ENCODE peak calls at places on chromosomes 7 and 10, in seven cellular contexts. One of them, this sample, is unnamed.

GRCh38 chr10:119273413-119273812 is 66.0 kb downstream of the GRK5 start:
- DNase-seq in mammary epithelial cell: no peak
- DNase-seq in CD8-positive, alpha-beta memory T cell: no peak
- DNase-seq in H7: no peak
- DNase-seq in epithelial cell of esophagus: no peak
- DNase-seq in fibroblast of pulmonary artery: no peak
- DNase-seq in foreskin fibroblast: no peak
- DNase-seq in this sample: peak

GRCh38 chr7:119482209-119482608 is 790.8 kb upstream of the KCND2 start:
- DNase-seq in fibroblast of pulmonary artery: peak
- DNase-seq in epithelial cell of esophagus: peak
- DNase-seq in foreskin fibroblast: no peak
- DNase-seq in H7: peak
- DNase-seq in mammary epithelial cell: peak
- DNase-seq in CD8-positive, alpha-beta memory T cell: no peak
- DNase-seq in this sample: no peak

GRCh38 chr7:141409219-141409618 is 142.0 kb upstream of the AGK start:
- DNase-seq in mammary epithelial cell: no peak
- DNase-seq in H7: no peak
- DNase-seq in epithelial cell of esophagus: no peak
- DNase-seq in fibroblast of pulmonary artery: no peak
- DNase-seq in foreskin fibroblast: no peak
- DNase-seq in CD8-positive, alpha-beta memory T cell: no peak
- DNase-seq in this sample: no peak

GRCh38 chr7:123798527-123799188 is 46.3 kb upstream of the HYAL4 start:
- DNase-seq in fibroblast of pulmonary artery: no peak
- DNase-seq in CD8-positive, alpha-beta memory T cell: no peak
- DNase-seq in foreskin fibroblast: no peak
- DNase-seq in epithelial cell of esophagus: peak
- DNase-seq in mammary epithelial cell: no peak
- DNase-seq in H7: no peak
- DNase-seq in this sample: no peak

GRCh38 chr10:5589963-5590511 is 65.3 kb downstream of the CALML3 start:
- DNase-seq in epithelial cell of esophagus: peak
- DNase-seq in foreskin fibroblast: no peak
- DNase-seq in CD8-positive, alpha-beta memory T cell: no peak
- DNase-seq in mammary epithelial cell: peak
- DNase-seq in H7: peak
- DNase-seq in fibroblast of pulmonary artery: peak
- DNase-seq in this sample: no peak

GRCh38 chr10:68261132-68261856 is 29.4 kb upstream of the ATOH7 start:
- DNase-seq in CD8-positive, alpha-beta memory T cell: no peak
- DNase-seq in mammary epithelial cell: no peak
- DNase-seq in foreskin fibroblast: no peak
- DNase-seq in H7: no peak
- DNase-seq in fibroblast of pulmonary artery: no peak
- DNase-seq in epithelial cell of esophagus: no peak
- DNase-seq in this sample: peak

GRCh38 chr10:110916554-110917346 is 2.2 kb downstream of the BBIP1 start:
- DNase-seq in fibroblast of pulmonary artery: peak
- DNase-seq in foreskin fibroblast: peak
- DNase-seq in H7: no peak
- DNase-seq in CD8-positive, alpha-beta memory T cell: no peak
- DNase-seq in mammary epithelial cell: no peak
- DNase-seq in epithelial cell of esophagus: no peak
- DNase-seq in this sample: no peak

GRCh38 chr10:89471110-89471814 is 56.9 kb downstream of the IFIT5 start:
- DNase-seq in mammary epithelial cell: peak
- DNase-seq in CD8-positive, alpha-beta memory T cell: no peak
- DNase-seq in foreskin fibroblast: peak
- DNase-seq in H7: no peak
- DNase-seq in epithelial cell of esophagus: peak
- DNase-seq in fibroblast of pulmonary artery: no peak
- DNase-seq in this sample: no peak

GRCh38 chr7:8305625-8306388 is 43.8 kb upstream of the ICA1 start:
- DNase-seq in CD8-positive, alpha-beta memory T cell: no peak
- DNase-seq in mammary epithelial cell: no peak
- DNase-seq in H7: no peak
- DNase-seq in epithelial cell of esophagus: no peak
- DNase-seq in fibroblast of pulmonary artery: no peak
- DNase-seq in foreskin fibroblast: no peak
- DNase-seq in this sample: no peak

GRCh38 chr10:73865459-73866442 is 8.6 kb downstream of the CAMK2G start:
- DNase-seq in mammary epithelial cell: no peak
- DNase-seq in epithelial cell of esophagus: no peak
- DNase-seq in H7: no peak
- DNase-seq in CD8-positive, alpha-beta memory T cell: peak
- DNase-seq in foreskin fibroblast: no peak
- DNase-seq in fibroblast of pulmonary artery: no peak
- DNase-seq in this sample: peak

GRCh38 chr7:107874605-107875446 is 16.2 kb upstream of the DLD start:
- DNase-seq in H7: peak
- DNase-seq in CD8-positive, alpha-beta memory T cell: peak
- DNase-seq in foreskin fibroblast: peak
- DNase-seq in mammary epithelial cell: peak
- DNase-seq in fibroblast of pulmonary artery: peak
- DNase-seq in epithelial cell of esophagus: peak
- DNase-seq in this sample: no peak

GRCh38 chr7:152341039-152341913 is 94.5 kb downstream of the KMT2C start:
- DNase-seq in foreskin fibroblast: peak
- DNase-seq in mammary epithelial cell: peak
- DNase-seq in CD8-positive, alpha-beta memory T cell: no peak
- DNase-seq in epithelial cell of esophagus: peak
- DNase-seq in H7: peak
- DNase-seq in fibroblast of pulmonary artery: peak
- DNase-seq in this sample: no peak

GRCh38 chr7:36923185-36923584 is 198.9 kb upstream of the AOAH start:
- DNase-seq in H7: no peak
- DNase-seq in foreskin fibroblast: no peak
- DNase-seq in fibroblast of pulmonary artery: no peak
- DNase-seq in epithelial cell of esophagus: no peak
- DNase-seq in mammary epithelial cell: no peak
- DNase-seq in CD8-positive, alpha-beta memory T cell: no peak
- DNase-seq in this sample: no peak

GRCh38 chr10:125164421-125164820 is 4.1 kb upstream of the CTBP2 start:
- DNase-seq in fibroblast of pulmonary artery: no peak
- DNase-seq in foreskin fibroblast: no peak
- DNase-seq in CD8-positive, alpha-beta memory T cell: no peak
- DNase-seq in mammary epithelial cell: no peak
- DNase-seq in H7: no peak
- DNase-seq in epithelial cell of esophagus: no peak
- DNase-seq in this sample: no peak

GRCh38 chr10:98664329-98665042 is 217.8 kb upstream of the HPS1 start:
- DNase-seq in mammary epithelial cell: peak
- DNase-seq in fibroblast of pulmonary artery: peak
- DNase-seq in foreskin fibroblast: no peak
- DNase-seq in CD8-positive, alpha-beta memory T cell: peak
- DNase-seq in H7: peak
- DNase-seq in epithelial cell of esophagus: peak
- DNase-seq in this sample: peak

GRCh38 chr10:79451046-79451699 is 5.7 kb upstream of the ZCCHC24 start:
- DNase-seq in epithelial cell of esophagus: no peak
- DNase-seq in fibroblast of pulmonary artery: no peak
- DNase-seq in H7: no peak
- DNase-seq in foreskin fibroblast: no peak
- DNase-seq in CD8-positive, alpha-beta memory T cell: no peak
- DNase-seq in mammary epithelial cell: no peak
- DNase-seq in this sample: no peak

GRCh38 chr10:110642204-110642979 is 1.7 kb upstream of the RBM20 start:
- DNase-seq in H7: no peak
- DNase-seq in epithelial cell of esophagus: no peak
- DNase-seq in fibroblast of pulmonary artery: no peak
- DNase-seq in CD8-positive, alpha-beta memory T cell: no peak
- DNase-seq in foreskin fibroblast: no peak
- DNase-seq in mammary epithelial cell: no peak
- DNase-seq in this sample: no peak

GRCh38 chr7:294440-295154 is 4.6 kb downstream of the FOXL3 start:
- DNase-seq in mammary epithelial cell: no peak
- DNase-seq in fibroblast of pulmonary artery: no peak
- DNase-seq in epithelial cell of esophagus: no peak
- DNase-seq in CD8-positive, alpha-beta memory T cell: no peak
- DNase-seq in foreskin fibroblast: no peak
- DNase-seq in H7: peak
- DNase-seq in this sample: no peak

GRCh38 chr7:39609462-39610149 is 13.8 kb upstream of the RALA start:
- DNase-seq in mammary epithelial cell: no peak
- DNase-seq in H7: peak
- DNase-seq in foreskin fibroblast: no peak
- DNase-seq in CD8-positive, alpha-beta memory T cell: peak
- DNase-seq in fibroblast of pulmonary artery: no peak
- DNase-seq in epithelial cell of esophagus: no peak
- DNase-seq in this sample: peak

DNA sequence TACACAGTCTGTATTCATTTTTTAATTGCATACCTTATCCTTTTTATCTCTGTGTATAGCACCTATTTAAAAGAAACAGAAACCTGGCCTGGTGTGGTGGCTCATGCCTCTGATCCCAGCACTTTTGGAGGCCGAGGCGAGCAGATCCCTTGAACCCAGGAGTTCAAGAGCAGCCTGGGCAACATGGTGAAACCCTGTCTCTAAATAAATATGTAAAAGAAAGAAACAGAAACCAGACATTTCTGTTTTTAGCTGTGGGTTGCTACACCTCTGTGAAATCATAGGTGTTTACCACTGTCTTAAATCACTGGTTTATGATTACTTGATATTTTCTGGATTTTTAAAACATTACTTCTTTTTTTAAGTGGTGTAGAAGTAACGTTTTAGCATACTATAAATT is 41.0 kb downstream of the PTPRZ1 start:
- DNase-seq in fibroblast of pulmonary artery: no peak
- DNase-seq in H7: no peak
- DNase-seq in epithelial cell of esophagus: no peak
- DNase-seq in foreskin fibroblast: no peak
- DNase-seq in mammary epithelial cell: no peak
- DNase-seq in CD8-positive, alpha-beta memory T cell: no peak
- DNase-seq in this sample: no peak
- H3K4me3 ChIP-seq in fibroblast of pulmonary artery: no peak
- H3K4me3 ChIP-seq in H7: no peak
- H3K4me3 ChIP-seq in epithelial cell of esophagus: no peak
- H3K4me3 ChIP-seq in foreskin fibroblast: no peak
- H3K4me3 ChIP-seq in mammary epithelial cell: no peak
- H3K4me3 ChIP-seq in CD8-positive, alpha-beta memory T cell: no peak
- H3K4me3 ChIP-seq in this sample: no peak

DNA sequence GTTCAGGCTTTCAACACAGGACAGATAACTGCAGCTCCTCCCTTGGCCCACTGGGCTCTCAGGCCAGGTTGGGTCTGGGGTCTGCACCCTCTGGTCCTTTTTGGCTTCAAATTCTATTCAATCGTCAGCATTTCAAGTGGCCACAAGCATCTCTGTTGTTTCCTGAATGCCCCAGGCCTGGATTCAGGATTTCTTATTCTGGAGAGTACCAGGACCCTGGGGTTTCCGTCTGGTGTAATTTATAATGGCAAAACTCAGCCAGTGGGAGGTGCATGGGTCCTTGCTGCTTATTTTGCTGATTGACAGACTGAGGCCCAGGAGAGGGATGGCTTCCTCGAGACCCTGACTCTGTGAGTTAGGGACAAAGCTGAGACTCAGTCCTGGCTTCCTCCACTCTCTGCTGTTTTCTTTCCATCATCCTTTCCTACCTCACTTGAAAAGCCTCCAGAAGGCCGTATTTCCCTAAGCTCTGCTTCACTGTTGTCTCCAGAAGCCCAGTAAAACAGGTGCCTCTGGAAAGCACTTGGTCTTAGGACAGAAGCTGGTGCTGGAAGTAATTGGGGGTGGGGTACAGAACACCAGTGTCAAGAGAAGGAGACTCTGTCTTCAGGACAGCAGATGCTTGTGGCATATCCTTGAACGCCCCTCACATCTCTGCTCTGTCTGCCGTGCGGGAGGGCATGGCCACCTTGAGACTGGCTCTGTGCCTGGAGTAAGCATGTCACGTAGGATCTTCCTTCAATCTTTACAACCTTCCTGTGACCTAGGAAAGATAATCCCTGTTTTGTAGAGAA is 39.5 kb upstream of the SH2D4B start:
- DNase-seq in CD8-positive, alpha-beta memory T cell: peak
- DNase-seq in foreskin fibroblast: no peak
- DNase-seq in H7: no peak
- DNase-seq in mammary epithelial cell: no peak
- DNase-seq in fibroblast of pulmonary artery: no peak
- DNase-seq in epithelial cell of esophagus: no peak
- DNase-seq in this sample: no peak
- H3K4me3 ChIP-seq in CD8-positive, alpha-beta memory T cell: peak
- H3K4me3 ChIP-seq in foreskin fibroblast: peak
- H3K4me3 ChIP-seq in H7: no peak
- H3K4me3 ChIP-seq in mammary epithelial cell: no peak
- H3K4me3 ChIP-seq in fibroblast of pulmonary artery: no peak
- H3K4me3 ChIP-seq in epithelial cell of esophagus: no peak
- H3K4me3 ChIP-seq in this sample: no peak

DNA sequence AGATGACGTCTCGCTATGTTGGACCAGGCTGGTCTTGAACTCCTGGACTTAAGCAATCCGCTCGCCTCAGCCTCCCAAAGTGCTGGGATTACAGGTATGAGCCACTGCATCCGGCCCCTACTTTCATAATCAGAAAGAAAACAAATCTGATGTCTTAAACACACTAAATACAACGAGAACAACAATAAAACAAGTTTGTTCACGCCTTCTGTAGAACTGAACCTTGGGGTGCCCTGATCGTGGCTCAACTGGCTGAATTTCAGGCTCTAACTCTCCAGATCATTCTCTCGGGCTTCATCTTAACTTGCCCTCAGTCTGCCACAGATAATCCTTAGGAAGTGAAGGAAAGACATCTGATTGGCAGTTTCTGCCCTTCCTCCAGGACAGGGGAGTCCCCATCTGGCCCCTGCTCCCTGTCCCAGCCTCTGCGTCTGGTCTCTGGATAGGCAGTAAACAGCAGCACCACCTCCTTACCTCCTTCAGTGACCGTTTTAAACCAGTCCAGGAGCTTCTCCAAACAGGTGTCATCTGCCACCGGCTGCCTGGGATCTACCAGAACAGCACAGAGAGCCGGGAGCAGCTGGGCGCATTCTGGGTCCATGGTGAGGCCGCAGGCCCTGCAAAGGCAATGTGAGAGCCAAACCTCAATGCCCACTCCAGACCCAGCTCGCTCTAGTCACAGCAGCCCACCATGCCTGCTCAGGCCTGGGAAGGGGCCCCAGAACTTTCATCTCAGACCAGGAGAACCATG is 1.3 kb downstream of the BRAT1 start:
- DNase-seq in foreskin fibroblast: no peak
- DNase-seq in CD8-positive, alpha-beta memory T cell: no peak
- DNase-seq in epithelial cell of esophagus: peak
- DNase-seq in H7: no peak
- DNase-seq in fibroblast of pulmonary artery: no peak
- DNase-seq in mammary epithelial cell: no peak
- DNase-seq in this sample: no peak
- H3K4me3 ChIP-seq in foreskin fibroblast: peak
- H3K4me3 ChIP-seq in CD8-positive, alpha-beta memory T cell: peak
- H3K4me3 ChIP-seq in epithelial cell of esophagus: peak
- H3K4me3 ChIP-seq in H7: peak
- H3K4me3 ChIP-seq in fibroblast of pulmonary artery: peak
- H3K4me3 ChIP-seq in mammary epithelial cell: peak
- H3K4me3 ChIP-seq in this sample: peak

DNA sequence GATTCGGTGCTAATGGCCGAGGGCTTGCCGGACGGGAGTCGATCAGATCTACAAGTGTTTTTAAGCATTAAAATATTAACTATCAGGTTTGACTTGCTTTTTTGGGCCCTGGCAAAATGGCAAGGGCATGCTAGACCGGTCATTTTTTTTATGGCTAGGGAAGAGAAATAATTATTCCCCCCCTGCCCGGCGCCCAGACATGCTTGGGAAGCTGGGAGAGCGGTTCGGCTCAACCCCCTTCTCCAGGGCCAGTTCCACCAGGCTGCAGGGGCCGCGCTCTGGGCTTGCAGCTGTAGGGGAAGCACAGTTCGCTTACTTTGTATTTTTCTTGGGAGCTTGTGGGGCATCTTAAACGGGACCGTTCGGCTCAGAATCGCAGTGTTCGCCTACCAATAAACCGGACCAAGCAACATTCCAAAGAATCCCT is 3.0 kb downstream of the TCF7L2 start:
- DNase-seq in foreskin fibroblast: no peak
- DNase-seq in CD8-positive, alpha-beta memory T cell: no peak
- DNase-seq in H7: peak
- DNase-seq in mammary epithelial cell: no peak
- DNase-seq in epithelial cell of esophagus: no peak
- DNase-seq in fibroblast of pulmonary artery: peak
- DNase-seq in this sample: peak
- H3K4me3 ChIP-seq in foreskin fibroblast: peak
- H3K4me3 ChIP-seq in CD8-positive, alpha-beta memory T cell: no peak
- H3K4me3 ChIP-seq in H7: peak
- H3K4me3 ChIP-seq in mammary epithelial cell: peak
- H3K4me3 ChIP-seq in epithelial cell of esophagus: peak
- H3K4me3 ChIP-seq in fibroblast of pulmonary artery: peak
- H3K4me3 ChIP-seq in this sample: peak